ENCODE peak calls at places on chromosomes 5 and 9, in five cellular contexts. One of them, this sample, is unnamed.
A peak's percentile ranks its signal among the peaks of the same experiment; 100 is the strongest.

GRCh38 chr5:75053286-75054109 is 1.1 kb upstream of the GCNT4 start:
- DNase-seq in cardiac muscle cell: peak; percentile 74
- DNase-seq in right lobe of liver: peak; percentile 70
- DNase-seq in left lung: peak; percentile 57
- DNase-seq in uterus: peak; percentile 44
- DNase-seq in this sample: peak; percentile 52

GRCh38 chr5:54455413-54456157 is at the start of gene HSPB3:
- DNase-seq in cardiac muscle cell: peak; percentile 70
- DNase-seq in right lobe of liver: no peak
- DNase-seq in left lung: no peak
- DNase-seq in uterus: peak; percentile 54
- DNase-seq in this sample: peak; percentile 38

GRCh38 chr5:132826424-132827082 is 3.9 kb downstream of the SHROOM1 start:
- DNase-seq in cardiac muscle cell: no peak
- DNase-seq in right lobe of liver: no peak
- DNase-seq in left lung: no peak
- DNase-seq in uterus: no peak
- DNase-seq in this sample: no peak

GRCh38 chr9:30362368-30362767 is 2022.1 kb upstream of the ACO1 start:
- DNase-seq in cardiac muscle cell: no peak
- DNase-seq in right lobe of liver: no peak
- DNase-seq in left lung: no peak
- DNase-seq in uterus: no peak
- DNase-seq in this sample: no peak

GRCh38 chr5:39541920-39542319 is 117.1 kb upstream of the DAB2 start:
- DNase-seq in cardiac muscle cell: no peak
- DNase-seq in right lobe of liver: no peak
- DNase-seq in left lung: no peak
- DNase-seq in uterus: no peak
- DNase-seq in this sample: no peak

GRCh38 chr5:169567079-169567478 is 16.5 kb upstream of the SPDL1 start:
- DNase-seq in cardiac muscle cell: peak; percentile 66
- DNase-seq in right lobe of liver: no peak
- DNase-seq in left lung: no peak
- DNase-seq in uterus: no peak
- DNase-seq in this sample: no peak

GRCh38 chr5:122999947-123000563 is 36.5 kb downstream of the PPIC start:
- DNase-seq in cardiac muscle cell: peak; percentile 75
- DNase-seq in right lobe of liver: peak; percentile 72
- DNase-seq in left lung: no peak
- DNase-seq in uterus: no peak
- DNase-seq in this sample: no peak

GRCh38 chr5:28725001-28725400 is 1686.6 kb upstream of the CDH9 start:
- DNase-seq in cardiac muscle cell: no peak
- DNase-seq in right lobe of liver: no peak
- DNase-seq in left lung: no peak
- DNase-seq in uterus: no peak
- DNase-seq in this sample: no peak

GRCh38 chr5:55480781-55481180 is 54.0 kb downstream of the PLPP1 start:
- DNase-seq in cardiac muscle cell: no peak
- DNase-seq in right lobe of liver: no peak
- DNase-seq in left lung: no peak
- DNase-seq in uterus: no peak
- DNase-seq in this sample: no peak

GRCh38 chr9:117448066-117448465 is 33.2 kb upstream of the ASTN2 start:
- DNase-seq in cardiac muscle cell: no peak
- DNase-seq in right lobe of liver: no peak
- DNase-seq in left lung: no peak
- DNase-seq in uterus: no peak
- DNase-seq in this sample: no peak

GRCh38 chr5:113172231-113172826 is 195.7 kb downstream of the DCP2 start:
- DNase-seq in cardiac muscle cell: no peak
- DNase-seq in right lobe of liver: no peak
- DNase-seq in left lung: no peak
- DNase-seq in uterus: no peak
- DNase-seq in this sample: no peak

GRCh38 chr5:11596185-11596584 is 308.1 kb downstream of the CTNND2 start:
- DNase-seq in cardiac muscle cell: no peak
- DNase-seq in right lobe of liver: no peak
- DNase-seq in left lung: no peak
- DNase-seq in uterus: no peak
- DNase-seq in this sample: no peak

GRCh38 chr9:122206118-122207046 is 22.4 kb downstream of the LHX6 start:
- DNase-seq in cardiac muscle cell: no peak
- DNase-seq in right lobe of liver: no peak
- DNase-seq in left lung: no peak
- DNase-seq in uterus: no peak
- DNase-seq in this sample: no peak

GRCh38 chr5:177620560-177620959 is 20.6 kb downstream of the B4GALT7 start:
- DNase-seq in cardiac muscle cell: no peak
- DNase-seq in right lobe of liver: no peak
- DNase-seq in left lung: no peak
- DNase-seq in uterus: no peak
- DNase-seq in this sample: no peak

GRCh38 chr5:75335952-75336624 is 932 bp upstream of the HMGCR start:
- DNase-seq in cardiac muscle cell: peak; percentile 60
- DNase-seq in right lobe of liver: peak; percentile 53
- DNase-seq in left lung: no peak
- DNase-seq in uterus: peak; percentile 33
- DNase-seq in this sample: no peak

DNA sequence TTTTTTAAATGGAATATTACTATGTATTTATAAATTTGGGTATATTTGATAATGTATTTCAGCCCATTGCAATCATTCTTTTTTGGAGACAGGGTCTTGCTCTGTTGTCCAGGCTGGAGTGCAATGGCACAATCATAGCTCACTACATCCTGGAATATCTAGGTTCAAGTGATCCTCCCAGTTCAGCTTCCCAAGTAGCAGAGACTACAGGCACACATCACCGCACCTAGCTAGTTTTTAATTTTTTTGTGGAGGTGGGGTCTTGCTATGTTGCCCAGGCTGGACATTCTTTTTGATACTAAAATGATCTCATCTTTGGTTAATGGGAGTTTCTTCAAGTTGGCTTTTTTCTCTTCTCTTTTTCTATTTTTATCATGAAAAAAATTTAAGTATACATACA is 91.3 kb downstream of the UNC13B start:
- DNase-seq in cardiac muscle cell: no peak
- DNase-seq in right lobe of liver: no peak
- DNase-seq in left lung: no peak
- DNase-seq in uterus: no peak
- DNase-seq in this sample: no peak
- H3K4me1 ChIP-seq in cardiac muscle cell: no peaks in the 10 kb centered on the region
- H3K4me1 ChIP-seq in right lobe of liver: no peaks in the 10 kb centered on the region
- H3K4me1 ChIP-seq in left lung: no peaks in the 10 kb centered on the region
- H3K4me1 ChIP-seq in uterus: no peaks in the 10 kb centered on the region
- H3K4me1 ChIP-seq in this sample: no peaks in the 10 kb centered on the region

DNA sequence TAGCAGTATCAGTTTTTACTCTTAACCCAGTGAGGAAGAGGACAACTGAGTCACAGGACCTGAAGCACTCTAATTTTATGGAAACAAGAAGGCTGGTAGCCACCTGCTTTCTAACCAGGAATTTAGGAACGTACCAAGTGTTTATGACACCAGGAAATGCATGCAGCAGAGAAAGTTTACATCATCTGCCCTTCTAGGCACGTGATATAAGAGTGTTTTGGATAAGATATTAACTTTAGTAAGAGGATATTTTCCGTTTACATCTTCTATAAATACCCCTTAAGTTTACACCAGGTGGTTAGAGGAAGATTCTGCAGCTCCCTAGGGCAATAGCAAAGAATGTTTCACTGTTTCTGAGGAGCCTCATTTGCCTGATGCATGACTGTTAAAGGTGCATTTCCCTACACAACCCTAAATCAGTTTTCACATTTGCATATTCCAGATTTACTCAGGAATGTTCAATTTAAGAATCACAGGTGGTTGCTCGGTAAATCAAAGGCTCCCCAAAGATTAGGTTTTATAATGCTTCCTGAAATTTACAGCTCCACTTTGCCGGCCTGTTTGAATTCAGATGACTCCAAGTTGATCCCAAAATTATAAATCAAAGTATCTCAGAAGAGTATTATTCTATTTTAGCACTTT is 1.8 kb downstream of the TSC1 start:
- DNase-seq in cardiac muscle cell: no peak
- DNase-seq in right lobe of liver: no peak
- DNase-seq in left lung: no peak
- DNase-seq in uterus: no peak
- DNase-seq in this sample: no peak
- H3K4me3 ChIP-seq in cardiac muscle cell: peak overlapping the region; percentile 73
- H3K4me3 ChIP-seq in right lobe of liver: no peak overlapping the region
- H3K4me3 ChIP-seq in left lung: peak overlapping the region; percentile 99
- H3K4me3 ChIP-seq in uterus: no peak overlapping the region
- H3K4me3 ChIP-seq in this sample: peak overlapping the region; percentile 100

DNA sequence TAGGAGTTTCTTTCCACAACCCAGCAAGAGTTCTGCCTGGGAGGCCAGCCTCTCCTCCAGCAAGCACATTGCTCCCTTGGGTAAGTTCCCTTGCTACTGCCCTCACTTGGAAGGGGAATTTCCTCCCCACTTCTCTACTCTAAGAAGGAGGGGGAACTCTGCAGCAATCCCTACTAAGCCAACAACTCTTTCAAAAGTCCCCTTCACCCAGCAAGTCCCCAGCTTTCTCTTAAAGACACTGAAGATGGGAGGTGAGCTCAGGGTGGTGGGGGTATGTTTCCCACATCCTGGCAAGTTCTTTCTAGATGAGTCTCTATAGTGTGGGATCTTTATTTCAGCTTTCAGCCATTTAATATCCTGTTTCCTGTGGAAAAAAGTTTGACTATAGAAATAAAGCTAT is 49.0 kb downstream of the PDE8B start:
- DNase-seq in cardiac muscle cell: no peak
- DNase-seq in right lobe of liver: no peak
- DNase-seq in left lung: no peak
- DNase-seq in uterus: no peak
- DNase-seq in this sample: no peak
- H3K36me3 ChIP-seq in cardiac muscle cell: no peaks in the 10 kb centered on the region
- H3K36me3 ChIP-seq in right lobe of liver: no peaks in the 10 kb centered on the region
- H3K36me3 ChIP-seq in left lung: no peaks in the 10 kb centered on the region
- H3K36me3 ChIP-seq in uterus: no peaks in the 10 kb centered on the region
- H3K36me3 ChIP-seq in this sample: no peaks in the 10 kb centered on the region

DNA sequence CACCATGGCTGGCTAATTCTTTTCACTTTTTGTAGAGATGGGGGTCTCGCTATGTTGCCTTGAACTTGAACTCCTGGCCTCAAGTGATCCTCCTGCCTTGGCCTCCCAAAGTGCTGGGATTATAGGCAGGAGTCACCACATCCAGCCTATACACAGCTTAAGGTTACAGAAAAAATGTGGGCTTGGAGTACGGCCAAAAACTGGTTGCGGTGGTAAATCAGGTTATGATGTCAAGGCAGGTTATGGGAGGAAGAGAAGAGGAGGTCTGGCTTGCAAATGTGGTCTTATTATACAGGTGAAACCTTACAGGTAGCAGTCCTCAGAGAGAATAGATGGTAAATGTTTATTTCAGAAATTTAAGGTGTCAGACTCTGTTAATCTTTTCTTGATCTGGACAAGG is 30.7 kb upstream of the SYK start:
- DNase-seq in cardiac muscle cell: no peak
- DNase-seq in right lobe of liver: no peak
- DNase-seq in left lung: no peak
- DNase-seq in uterus: no peak
- DNase-seq in this sample: no peak
- H3K4me1 ChIP-seq in cardiac muscle cell: no peaks in the 10 kb centered on the region
- H3K4me1 ChIP-seq in right lobe of liver: no peaks in the 10 kb centered on the region
- H3K4me1 ChIP-seq in left lung: no peaks in the 10 kb centered on the region
- H3K4me1 ChIP-seq in uterus: no peaks in the 10 kb centered on the region
- H3K4me1 ChIP-seq in this sample: no peaks in the 10 kb centered on the region

GRCh38 chr9:18921677-18922076 is 111.3 kb downstream of the SAXO1 start:
- DNase-seq in cardiac muscle cell: no peak
- DNase-seq in right lobe of liver: no peak
- DNase-seq in left lung: no peak
- DNase-seq in uterus: no peak
- DNase-seq in this sample: no peak
- H3K4me3 ChIP-seq in cardiac muscle cell: no peak overlapping the region
- H3K4me3 ChIP-seq in right lobe of liver: no peak overlapping the region
- H3K4me3 ChIP-seq in left lung: no peak overlapping the region
- H3K4me3 ChIP-seq in uterus: no peak overlapping the region
- H3K4me3 ChIP-seq in this sample: no peak overlapping the region

DNA sequence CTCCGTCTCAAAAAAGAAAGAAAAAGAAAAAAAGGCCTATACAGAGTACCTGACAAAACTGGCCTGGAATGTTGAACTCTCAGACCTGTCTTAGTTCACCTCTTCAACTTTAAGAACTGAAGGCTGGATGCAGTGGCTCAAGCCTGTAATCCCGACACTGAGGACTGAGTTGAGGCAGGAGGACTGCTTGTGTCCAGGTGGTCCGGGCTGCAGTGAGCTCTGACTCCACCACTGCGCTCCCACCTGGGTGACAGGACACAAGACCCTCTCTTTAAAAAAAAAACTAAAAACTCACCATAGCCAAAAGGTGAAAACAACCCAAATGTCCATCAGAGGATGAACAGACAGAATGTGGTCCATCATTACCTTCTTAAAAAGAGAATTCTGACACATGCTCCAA is 6.4 kb downstream of the MRPL41 start:
- DNase-seq in cardiac muscle cell: no peak
- DNase-seq in right lobe of liver: no peak
- DNase-seq in left lung: no peak
- DNase-seq in uterus: no peak
- DNase-seq in this sample: no peak
- H3K36me3 ChIP-seq in cardiac muscle cell: peaks cover 15% of the 10 kb centered on the region
- H3K36me3 ChIP-seq in right lobe of liver: no peaks in the 10 kb centered on the region
- H3K36me3 ChIP-seq in left lung: peaks cover 81% of the 10 kb centered on the region
- H3K36me3 ChIP-seq in uterus: no peaks in the 10 kb centered on the region
- H3K36me3 ChIP-seq in this sample: peaks cover 74% of the 10 kb centered on the region

GRCh38 chr5:88813244-88813643 is 69.7 kb downstream of the MEF2C start:
- DNase-seq in cardiac muscle cell: no peak
- DNase-seq in right lobe of liver: no peak
- DNase-seq in left lung: no peak
- DNase-seq in uterus: no peak
- DNase-seq in this sample: no peak
- H3K4me1 ChIP-seq in cardiac muscle cell: peaks cover 30% of the 10 kb centered on the region
- H3K4me1 ChIP-seq in right lobe of liver: no peaks in the 10 kb centered on the region
- H3K4me1 ChIP-seq in left lung: no peaks in the 10 kb centered on the region
- H3K4me1 ChIP-seq in uterus: no peaks in the 10 kb centered on the region
- H3K4me1 ChIP-seq in this sample: peaks cover 72% of the 10 kb centered on the region

GRCh38 chr9:133460405-133461175 is 812 bp downstream of the CACFD1 start:
- DNase-seq in cardiac muscle cell: peak; percentile 69
- DNase-seq in right lobe of liver: peak; percentile 96
- DNase-seq in left lung: peak; percentile 70
- DNase-seq in uterus: peak; percentile 73
- DNase-seq in this sample: no peak

GRCh38 chr9:133457748-133458147 is 2.0 kb upstream of the CACFD1 start:
- DNase-seq in cardiac muscle cell: no peak
- DNase-seq in right lobe of liver: no peak
- DNase-seq in left lung: no peak
- DNase-seq in uterus: no peak
- DNase-seq in this sample: no peak

GRCh38 chr9:133457233-133457632 is 2.5 kb upstream of the CACFD1 start:
- DNase-seq in cardiac muscle cell: no peak
- DNase-seq in right lobe of liver: no peak
- DNase-seq in left lung: no peak
- DNase-seq in uterus: no peak
- DNase-seq in this sample: no peak

GRCh38 chr9:133459476-133460404 is at the start of gene CACFD1:
- DNase-seq in cardiac muscle cell: peak; percentile 99
- DNase-seq in right lobe of liver: peak; percentile 99
- DNase-seq in left lung: peak; percentile 97
- DNase-seq in uterus: peak; percentile 99
- DNase-seq in this sample: peak; percentile 97

GRCh38 chr9:133458643-133459312 is 1.0 kb upstream of the CACFD1 start:
- DNase-seq in cardiac muscle cell: no peak
- DNase-seq in right lobe of liver: no peak
- DNase-seq in left lung: no peak
- DNase-seq in uterus: no peak
- DNase-seq in this sample: no peak
- H3K4me3 ChIP-seq in cardiac muscle cell: peak overlapping the region; percentile 52
- H3K4me3 ChIP-seq in right lobe of liver: no peak overlapping the region
- H3K4me3 ChIP-seq in left lung: peak overlapping the region; percentile 89
- H3K4me3 ChIP-seq in uterus: peak overlapping the region; percentile 59
- H3K4me3 ChIP-seq in this sample: peak overlapping the region; percentile 79

GRCh38 chr9:21835111-21835510 is 32.7 kb downstream of the MTAP start:
- DNase-seq in cardiac muscle cell: no peak
- DNase-seq in right lobe of liver: no peak
- DNase-seq in left lung: no peak
- DNase-seq in uterus: no peak
- DNase-seq in this sample: no peak
- H3K36me3 ChIP-seq in cardiac muscle cell: peaks cover 24% of the 10 kb centered on the region
- H3K36me3 ChIP-seq in right lobe of liver: no peaks in the 10 kb centered on the region
- H3K36me3 ChIP-seq in left lung: peaks cover 38% of the 10 kb centered on the region
- H3K36me3 ChIP-seq in uterus: no peaks in the 10 kb centered on the region
- H3K36me3 ChIP-seq in this sample: peaks cover 81% of the 10 kb centered on the region

This sample was measured in left ventricle myocardium inferior.